ENCODE peak calls at places on chromosomes 6 and 20, in five cellular contexts. W is A549, J is HCT116, U is psoas muscle, O is iPS DF 6.9. V is an unnamed sample.

GRCh38 chr20:34312544-34313217 is 9.5 kb upstream of the AHCY start:
- DNase-seq in W (peak; percentile 79), J (peak; percentile 81), U (peak; percentile 91), O (peak; percentile 84), V (peak; percentile 92)

GRCh38 chr6:116390571-116390970 is 19.8 kb downstream of the DSE start:
- DNase-seq in W (no peak), J (no peak), U (no peak), O (no peak), V (no peak)

GRCh38 chr6:132392792-132393191 is 8.5 kb downstream of the MOXD1 start:
- DNase-seq in W (no peak), J (peak; percentile 51), U (no peak), O (no peak), V (no peak)

GRCh38 chr6:106799008-106799952 is 169.9 kb downstream of the QRSL1 start:
- DNase-seq in W (peak; percentile 18), J (no peak), U (no peak), O (no peak), V (no peak)

GRCh38 chr6:56906752-56907151 is 48.2 kb upstream of the BEND6 start:
- DNase-seq in W (no peak), J (no peak), U (no peak), O (no peak), V (no peak)

GRCh38 chr6:63368347-63368746 is 48.6 kb upstream of the LGSN start:
- DNase-seq in W (no peak), J (no peak), U (no peak), O (no peak), V (no peak)

GRCh38 chr6:147949981-147950622 is 392.5 kb upstream of the SASH1 start:
- DNase-seq in W (no peak), J (no peak), U (no peak), O (no peak), V (no peak)

GRCh38 chr6:105810105-105810921 is 275.8 kb upstream of the PRDM1 start:
- DNase-seq in W (peak; percentile 9), J (peak; percentile 35), U (peak; percentile 56), O (no peak), V (no peak)

GRCh38 chr6:41768545-41769308 is 11.0 kb downstream of the FRS3 start:
- DNase-seq in W (no peak), J (no peak), U (no peak), O (no peak), V (no peak)

GRCh38 chr6:116629467-116630063 is 13.3 kb downstream of the RSPH4A start:
- DNase-seq in W (no peak), J (no peak), U (no peak), O (no peak), V (no peak)

GRCh38 chr6:28474441-28475219 is 31.3 kb upstream of the ZSCAN23 start:
- DNase-seq in W (peak; percentile 38), J (peak; percentile 88), U (no peak), O (peak; percentile 75), V (no peak)

DNA sequence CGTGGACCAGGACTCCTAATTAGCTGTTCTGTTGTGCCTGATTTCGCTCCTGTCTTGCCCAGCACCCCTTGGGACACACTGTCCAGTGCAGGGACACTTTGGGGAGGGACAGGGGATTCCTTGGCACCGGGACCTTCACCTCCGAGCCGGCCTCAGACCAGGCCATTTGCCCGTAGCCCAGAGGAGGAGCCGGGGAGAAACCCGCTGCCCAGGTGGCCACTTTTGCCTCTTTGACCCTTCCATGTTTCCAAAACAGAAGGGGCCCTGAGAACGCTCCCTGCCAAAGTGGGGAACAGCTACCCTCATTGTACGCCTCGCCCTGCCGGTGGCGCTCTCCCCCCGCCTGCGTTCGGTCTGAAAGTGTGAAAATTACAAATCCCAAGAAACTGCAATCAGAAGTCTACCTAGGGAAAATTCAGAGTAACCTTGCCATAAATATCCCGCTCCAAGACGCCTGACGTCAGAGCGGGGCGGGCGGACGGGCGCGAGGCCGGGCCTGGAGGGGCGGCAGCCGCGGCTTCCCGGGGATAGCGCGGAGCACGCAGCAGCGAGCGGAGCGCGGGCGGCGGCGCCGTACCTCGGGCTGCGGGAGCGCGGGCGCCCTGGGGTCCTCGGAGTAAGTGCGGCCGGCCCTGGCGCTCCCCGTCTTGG is at the start of gene DAAM2:
- DNase-seq in W (no peak), J (no peak), U (peak; percentile 78), O (no peak), V (peak; percentile 58)
- H3K4me3 ChIP-seq in W (peak within 1 kb of the TSS; percentile 41), J (no peak within 1 kb of the TSS), U (peak within 1 kb of the TSS; percentile 89), O (peak within 1 kb of the TSS; percentile 45), V (peak within 1 kb of the TSS; percentile 57)

DNA sequence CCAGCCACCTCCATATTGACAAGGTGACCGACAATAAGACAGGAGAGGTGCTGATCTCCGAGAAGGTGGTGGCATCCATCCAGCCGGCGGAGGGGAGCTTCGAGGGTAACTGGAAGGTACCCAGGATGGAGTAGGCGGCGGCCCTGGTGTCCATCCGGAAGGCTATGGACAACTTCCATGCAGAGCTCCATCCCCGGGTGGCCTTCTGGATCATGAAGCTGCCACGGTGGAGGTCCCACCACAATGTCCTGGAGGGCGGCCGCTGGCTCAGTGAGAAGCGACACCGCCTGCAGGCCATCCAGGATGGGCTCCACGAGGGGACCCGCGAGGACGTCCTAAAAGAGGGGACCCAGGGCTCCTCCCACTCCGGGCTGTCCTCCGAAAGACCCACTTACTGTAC is 17.0 kb downstream of the DEFB115 start:
- DNase-seq in W (no peak), J (no peak), U (no peak), O (no peak), V (peak; percentile 34)
- H3K9me3 ChIP-seq in W (no peaks in the 10 kb centered on the region), J (no peaks in the 10 kb centered on the region), U (peaks cover 18% of the 10 kb centered on the region), O (peaks cover 16% of the 10 kb centered on the region), V (no peaks in the 10 kb centered on the region)

DNA sequence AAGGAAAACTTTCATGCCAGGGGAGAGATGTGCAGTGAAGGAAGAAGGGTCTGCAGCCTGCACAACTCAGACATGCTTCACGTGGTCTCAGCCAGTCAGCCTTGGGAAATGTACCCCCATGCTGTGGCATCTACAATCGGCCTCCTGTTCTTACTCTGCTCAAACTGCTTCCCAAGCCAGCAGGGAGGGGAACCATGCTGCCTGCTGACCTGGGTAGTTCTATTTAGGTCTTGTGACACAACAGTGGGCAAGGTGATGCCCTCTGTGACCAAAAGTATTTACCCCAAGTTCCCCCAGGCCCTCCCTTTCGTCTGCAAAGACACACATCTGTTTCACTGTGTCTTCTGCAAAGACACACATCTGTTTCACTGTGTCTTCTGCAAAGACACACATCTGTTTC is 106.9 kb downstream of the SLC23A2 start:
- DNase-seq in W (no peak), J (no peak), U (no peak), O (no peak), V (no peak)
- H3K4me3 ChIP-seq in W (no peak overlapping the region), J (no peak overlapping the region), U (no peak overlapping the region), O (no peak overlapping the region), V (no peak overlapping the region)

DNA sequence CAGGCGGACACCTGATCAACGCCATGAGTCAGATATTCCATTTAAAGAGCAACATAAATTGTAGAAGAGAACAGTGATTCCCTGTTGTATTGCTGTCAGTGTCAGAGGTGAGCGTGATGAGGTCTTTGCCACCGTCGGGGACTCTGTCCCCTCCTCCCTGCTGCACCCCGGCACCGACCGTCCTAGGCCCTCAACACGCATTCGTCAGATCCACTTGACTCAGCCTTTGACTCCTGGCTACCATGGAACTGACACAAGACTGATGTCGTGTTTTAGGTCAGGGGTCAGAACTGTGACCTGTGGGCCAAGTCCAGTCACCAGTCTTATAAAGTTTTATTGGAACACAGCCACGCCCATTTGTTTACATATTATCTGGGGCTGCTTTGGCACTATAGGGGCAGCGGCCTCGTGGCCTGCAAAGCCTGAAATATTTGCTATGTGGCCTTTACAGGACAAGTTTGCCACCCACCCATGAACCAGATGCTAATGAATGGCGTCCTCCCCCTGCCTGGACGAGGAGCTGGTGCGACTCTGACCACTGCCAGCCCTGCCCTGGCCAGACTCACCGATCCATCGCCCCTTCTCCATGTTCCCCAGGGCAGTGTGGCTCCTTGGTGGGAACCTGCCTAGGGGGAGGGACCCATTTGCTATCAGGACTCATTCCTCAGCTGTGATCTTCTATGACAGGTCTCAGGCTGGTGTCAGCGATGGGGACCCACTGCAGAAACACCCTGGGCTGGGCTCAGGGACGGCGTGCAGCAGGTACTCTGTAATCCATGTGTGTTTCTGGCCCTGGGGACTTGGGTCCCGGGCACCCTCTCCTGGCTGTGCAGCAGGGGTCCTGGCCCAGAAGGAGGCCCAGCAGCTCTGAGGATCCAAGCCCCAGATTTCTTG is 37.5 kb upstream of the PHACTR3 start:
- DNase-seq in W (no peak), J (no peak), U (no peak), O (no peak), V (no peak)
- H3K9me3 ChIP-seq in W (no peaks in the 10 kb centered on the region), J (no peaks in the 10 kb centered on the region), U (no peaks in the 10 kb centered on the region), O (peaks cover 15% of the 10 kb centered on the region), V (no peaks in the 10 kb centered on the region)

DNA sequence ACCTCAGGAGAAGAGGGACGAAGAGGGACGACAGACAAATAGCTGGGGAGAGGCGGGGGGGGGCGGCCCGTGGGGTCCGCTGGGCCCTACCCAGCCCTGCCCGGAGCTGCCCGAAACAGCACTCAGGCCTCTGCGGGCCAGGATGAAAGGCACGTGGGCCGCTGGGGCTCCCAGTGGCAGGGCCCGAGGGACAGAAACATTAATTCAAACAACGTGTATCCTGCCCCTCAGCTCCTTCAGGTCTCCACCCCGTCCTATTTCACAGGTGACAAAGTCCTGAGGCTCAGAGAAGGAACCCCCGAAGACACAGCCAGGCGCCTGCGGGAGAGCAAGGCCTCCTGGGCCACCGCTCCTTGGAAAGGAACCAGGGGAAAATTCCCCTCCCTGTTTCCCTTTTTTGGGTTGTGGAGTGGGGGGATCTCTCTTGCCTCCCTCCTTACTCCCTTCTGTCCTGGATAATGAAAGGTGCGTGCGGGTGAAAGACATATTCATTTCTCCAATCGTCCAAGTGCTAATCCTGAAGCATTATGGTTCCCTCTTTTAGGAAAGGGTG is 93.3 kb downstream of the RNASET2 start:
- DNase-seq in W (no peak), J (no peak), U (no peak), O (no peak), V (no peak)
- H3K4me3 ChIP-seq in W (peak overlapping the region; percentile 40), J (no peak overlapping the region), U (peak overlapping the region; percentile 67), O (peak overlapping the region; percentile 66), V (peak overlapping the region; percentile 59)

GRCh38 chr6:137173501-137173900 is at the start of gene IL22RA2:
- DNase-seq in W (no peak), J (no peak), U (no peak), O (no peak), V (no peak)

GRCh38 chr6:137172734-137173431 is 561 bp downstream of the IL22RA2 start:
- DNase-seq in W (no peak), J (no peak), U (no peak), O (no peak), V (no peak)

GRCh38 chr6:137176729-137177128 is 3.3 kb upstream of the IL22RA2 start:
- DNase-seq in W (no peak), J (no peak), U (no peak), O (no peak), V (no peak)

GRCh38 chr6:137177611-137178010 is 4.2 kb upstream of the IL22RA2 start:
- DNase-seq in W (no peak), J (no peak), U (no peak), O (no peak), V (no peak)

DNA sequence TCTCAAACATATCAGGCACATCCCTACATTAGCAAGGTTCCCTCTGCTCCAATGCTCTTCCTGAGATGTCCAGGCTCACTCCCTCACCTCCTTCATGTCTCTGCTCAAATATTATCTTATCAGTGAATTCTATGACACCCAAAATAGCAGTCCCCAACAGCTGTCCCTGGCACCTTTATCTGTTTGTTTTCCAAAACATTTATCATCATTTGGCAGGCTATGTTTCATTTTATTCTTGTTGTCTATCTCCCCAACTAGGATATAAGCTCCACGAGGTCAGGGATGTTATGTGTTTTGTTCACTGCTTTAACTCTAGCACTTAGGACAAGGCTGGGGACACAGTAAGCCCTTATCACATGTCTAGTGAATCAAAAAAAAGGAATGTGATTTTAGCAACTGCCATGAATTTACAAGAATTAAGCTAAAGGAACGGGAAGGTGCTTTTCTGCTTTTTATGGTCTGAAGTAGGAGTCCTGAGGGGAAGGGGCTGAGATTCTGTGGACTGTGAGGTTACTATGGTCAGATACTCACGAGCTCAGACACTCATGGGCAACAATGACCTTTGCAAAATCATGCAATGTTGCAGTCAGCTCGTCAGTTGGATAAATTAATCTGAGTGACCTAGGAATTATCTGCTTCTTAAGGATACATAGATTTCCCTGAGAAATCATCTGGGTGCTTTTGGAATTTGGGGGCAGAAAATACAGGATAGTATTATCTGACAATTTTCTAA is 1.9 kb upstream of the IL22RA2 start:
- DNase-seq in W (no peak), J (no peak), U (no peak), O (no peak), V (no peak)
- H3K9me3 ChIP-seq in W (no peaks in the 10 kb centered on the region), J (no peaks in the 10 kb centered on the region), U (no peaks in the 10 kb centered on the region), O (no peaks in the 10 kb centered on the region), V (no peaks in the 10 kb centered on the region)